ENCODE peak calls at places on chromosome 20, in five cellular contexts. E is SW 1271, T is activated T-cell treated with anti-CD3 and anti-CD28 coated beads for 24 hours, V is NCI-H1436, K is NCI-H2081. R is an unnamed sample.

GRCh38 chr20:5863040-5863811 is 87.1 kb downstream of the TRMT6 start:
- DNase-seq in T (no peak), E (peak), K (no peak), V (no peak), R (no peak)

GRCh38 chr20:1924910-1925861 is 30.0 kb downstream of the SIRPA start:
- DNase-seq in K (no peak), E (no peak), T (no peak), V (no peak), R (no peak)

GRCh38 chr20:13298692-13299373 is 77.8 kb downstream of the ISM1 start:
- DNase-seq in V (no peak), E (no peak), T (no peak), K (no peak), R (no peak)

GRCh38 chr20:58640446-58640845 is 10.6 kb upstream of the STX16 start:
- DNase-seq in T (no peak), K (no peak), V (no peak), E (no peak), R (no peak)

GRCh38 chr20:63309261-63310071 is 16.5 kb downstream of the COL20A1 start:
- DNase-seq in E (peak), V (peak), K (peak), T (no peak), R (no peak)

GRCh38 chr20:49948809-49949507 is 12.8 kb downstream of the RNF114 start:
- DNase-seq in V (no peak), K (no peak), T (no peak), E (no peak), R (no peak)

GRCh38 chr20:11979306-11980128 is 61.8 kb downstream of the BTBD3 start:
- DNase-seq in T (no peak), E (no peak), K (peak), V (no peak), R (no peak)

GRCh38 chr20:59268827-59269226 is 31.6 kb upstream of the EDN3 start:
- DNase-seq in T (no peak), V (no peak), K (no peak), E (no peak), R (no peak)

GRCh38 chr20:45211569-45212474 is 5.0 kb downstream of the SEMG1 start:
- DNase-seq in E (no peak), K (no peak), T (no peak), V (no peak), R (no peak)